ENCODE peak calls at places on chromosome 15, in nine cellular contexts. X, N, C, T, J, W, O, U and V are unnamed samples.

GRCh38 chr15:70480196-70480856 is 283.0 kb downstream of the UACA start:
- DNase-seq in W (no peak), T (no peak), N (no peak), O (no peak), X (no peak), U (peak), C (peak), J (no peak), V (no peak)

GRCh38 chr15:31260646-31261265 is 65.9 kb upstream of the KLF13 start:
- DNase-seq in U (no peak), C (peak), X (no peak), T (no peak), W (no peak), N (no peak), J (peak), O (no peak), V (no peak)

GRCh38 chr15:97576916-97577645 is 383.4 kb upstream of the ARRDC4 start:
- DNase-seq in X (no peak), W (no peak), N (no peak), O (peak), T (no peak), C (no peak), J (no peak), U (no peak), V (no peak)

GRCh38 chr15:39538936-39539335 is 41.9 kb upstream of the THBS1 start:
- DNase-seq in C (no peak), N (no peak), T (no peak), U (no peak), J (no peak), W (no peak), X (no peak), O (no peak), V (no peak)

GRCh38 chr15:68399096-68400065 is 32.6 kb downstream of the ITGA11 start:
- DNase-seq in T (no peak), C (no peak), O (no peak), X (no peak), J (no peak), N (no peak), W (no peak), U (no peak), V (no peak)

GRCh38 chr15:76179023-76179422 is 119.2 kb downstream of the TMEM266 start:
- DNase-seq in W (no peak), T (no peak), N (no peak), X (no peak), J (no peak), C (no peak), U (no peak), O (no peak), V (no peak)

GRCh38 chr15:92832992-92833438 is 67.1 kb upstream of the CHD2 start:
- DNase-seq in T (no peak), U (no peak), X (no peak), C (no peak), W (no peak), O (no peak), N (no peak), J (no peak), V (no peak)

GRCh38 chr15:74053941-74054529 is 28.3 kb downstream of the GOLGA6A start:
- DNase-seq in O (no peak), J (peak), T (peak), W (peak), C (no peak), N (peak), X (peak), U (peak), V (peak)

GRCh38 chr15:53976844-53977392 is 1.3 kb upstream of the UNC13C start:
- DNase-seq in X (peak), J (peak), U (peak), N (peak), O (no peak), W (peak), C (no peak), T (peak), V (no peak)

GRCh38 chr15:23073890-23074631 is 34.7 kb upstream of the TUBGCP5 start:
- DNase-seq in O (peak), T (no peak), X (peak), C (no peak), U (no peak), N (peak), J (no peak), W (no peak), V (no peak)